ENCODE peak calls at places on chromosome 20, in four cellular contexts. R is GM12865, G is upper lobe of right lung, F is endothelial cell. M is an unnamed sample.

GRCh38 chr20:32872266-32872665 is 13.5 kb downstream of the EFCAB8 start:
- DNase-seq in R (no peak), G (no peak), F (no peak), M (peak; percentile 53)

GRCh38 chr20:46128310-46129151 is 10.4 kb downstream of the CD40 start:
- DNase-seq in R (no peak), G (no peak), F (peak; percentile 63), M (peak; percentile 87)

GRCh38 chr20:25237610-25238318 is 10.1 kb upstream of the PYGB start:
- DNase-seq in R (peak; percentile 18), G (no peak), F (no peak), M (peak; percentile 84)

GRCh38 chr20:51318058-51318960 is 224.2 kb downstream of the NFATC2 start:
- DNase-seq in R (peak; percentile 10), G (peak; percentile 74), F (peak; percentile 83), M (no peak)

GRCh38 chr20:37384683-37385174 is 38.8 kb downstream of the SRC start:
- DNase-seq in R (peak; percentile 81), G (peak; percentile 83), F (peak; percentile 84), M (peak; percentile 65)

GRCh38 chr20:44114755-44115044 is 72.3 kb downstream of the JPH2 start:
- DNase-seq in R (no peak), G (no peak), F (no peak), M (no peak)

GRCh38 chr20:56223352-56223751 is 25.2 kb upstream of the MC3R start:
- DNase-seq in R (no peak), G (no peak), F (no peak), M (no peak)

GRCh38 chr20:5000263-5001173 is 792 bp downstream of the SLC23A2 start:
- DNase-seq in R (no peak), G (peak; percentile 76), F (peak; percentile 15), M (no peak)

GRCh38 chr20:55583036-55583435 is 422.3 kb downstream of the CBLN4 start:
- DNase-seq in R (no peak), G (no peak), F (no peak), M (no peak)

GRCh38 chr20:50369225-50370035 is 140.8 kb upstream of the PTPN1 start:
- DNase-seq in R (no peak), G (peak; percentile 92), F (no peak), M (peak; percentile 72)

GRCh38 chr20:56986931-56987720 is 279.3 kb downstream of the BMP7 start:
- DNase-seq in R (no peak), G (no peak), F (no peak), M (no peak)

GRCh38 chr20:58251979-58252591 is 23.6 kb upstream of the ANKRD60 start:
- DNase-seq in R (no peak), G (no peak), F (no peak), M (no peak)

GRCh38 chr20:45055056-45055455 is 45.9 kb downstream of the KCNS1 start:
- DNase-seq in R (peak; percentile 59), G (no peak), F (no peak), M (no peak)

GRCh38 chr20:62439218-62439617 is 11.9 kb upstream of the RBBP8NL start:
- DNase-seq in R (peak; percentile 22), G (no peak), F (no peak), M (no peak)

GRCh38 chr20:38210741-38211140 is 45.7 kb upstream of the TGM2 start:
- DNase-seq in R (no peak), G (peak; percentile 38), F (no peak), M (peak; percentile 39)

GRCh38 chr20:33650111-33650752 is 11.9 kb upstream of the C20orf144 start:
- DNase-seq in R (no peak), G (no peak), F (no peak), M (no peak)

GRCh38 chr20:34091637-34092200 is 20.3 kb downstream of the EIF2S2 start:
- DNase-seq in R (no peak), G (no peak), F (no peak), M (no peak)

GRCh38 chr20:32050851-32051556 is 1.0 kb upstream of the HCK start:
- DNase-seq in R (peak; percentile 52), G (peak; percentile 77), F (no peak), M (no peak)

GRCh38 chr20:42979720-42980119 is 210.0 kb downstream of the PTPRT start:
- DNase-seq in R (no peak), G (no peak), F (no peak), M (no peak)

GRCh38 chr20:51732454-51732791 is 35.8 kb downstream of the ATP9A start:
- DNase-seq in R (no peak), G (no peak), F (no peak), M (no peak)

GRCh38 chr20:57557926-57558613 is 2.8 kb upstream of the PCK1 start:
- DNase-seq in R (no peak), G (no peak), F (no peak), M (no peak)

GRCh38 chr20:49676581-49677291 is 36.9 kb downstream of the B4GALT5 start:
- DNase-seq in R (peak; percentile 91), G (no peak), F (no peak), M (no peak)

GRCh38 chr20:63691711-63692435 is 4.6 kb upstream of the TNFRSF6B start:
- DNase-seq in R (no peak), G (no peak), F (no peak), M (no peak)

GRCh38 chr20:25233016-25233772 is 14.7 kb upstream of the PYGB start:
- DNase-seq in R (no peak), G (peak; percentile 86), F (no peak), M (peak; percentile 87)

GRCh38 chr20:9439806-9440205 is 74.6 kb upstream of the LAMP5 start:
- DNase-seq in R (no peak), G (no peak), F (no peak), M (no peak)

GRCh38 chr20:50980071-50980681 is 21.6 kb downstream of the MOCS3 start:
- DNase-seq in R (no peak), G (no peak), F (no peak), M (no peak)

GRCh38 chr20:16222859-16223411 is 350.3 kb downstream of the KIF16B start:
- DNase-seq in R (peak; percentile 18), G (no peak), F (no peak), M (no peak)

GRCh38 chr20:57782631-57783041 is 72.8 kb upstream of the PMEPA1 start:
- DNase-seq in R (no peak), G (no peak), F (no peak), M (no peak)

GRCh38 chr20:35561268-35561667 is 19.4 kb downstream of the ERGIC3 start:
- DNase-seq in R (peak; percentile 65), G (peak; percentile 66), F (peak; percentile 25), M (peak; percentile 39)
- TF ChIP-seq CTCF in R (peak; percentile 54), G (peak; percentile 33), F (no peak), M (peak; percentile 58)

GRCh38 chr20:6185268-6185667 is 62.4 kb upstream of the FERMT1 start:
- DNase-seq in R (no peak), G (no peak), F (no peak), M (no peak)
- TF ChIP-seq CTCF in R (peak; percentile 3), G (no peak), F (no peak), M (peak; percentile 29)

GRCh38 chr20:24112360-24112759 is 123.8 kb upstream of the GGTLC1 start:
- DNase-seq in R (no peak), G (no peak), F (no peak), M (no peak)
- TF ChIP-seq CTCF in R (no peak), G (no peak), F (no peak), M (no peak)

GRCh38 chr20:17571153-17571527 is 1.3 kb downstream of the DSTN start:
- DNase-seq in R (peak; percentile 41), G (no peak), F (no peak), M (no peak)

GRCh38 chr20:17571967-17572638 is 2.2 kb downstream of the DSTN start:
- DNase-seq in R (no peak), G (no peak), F (no peak), M (no peak)

GRCh38 chr20:17568972-17569471 is 853 bp upstream of the DSTN start:
- DNase-seq in R (no peak), G (peak; percentile 90), F (peak; percentile 78), M (peak; percentile 98)

GRCh38 chr20:17569616-17570346 is at the start of gene DSTN:
- DNase-seq in R (peak; percentile 89), G (peak; percentile 97), F (peak; percentile 94), M (peak; percentile 99)

DNA sequence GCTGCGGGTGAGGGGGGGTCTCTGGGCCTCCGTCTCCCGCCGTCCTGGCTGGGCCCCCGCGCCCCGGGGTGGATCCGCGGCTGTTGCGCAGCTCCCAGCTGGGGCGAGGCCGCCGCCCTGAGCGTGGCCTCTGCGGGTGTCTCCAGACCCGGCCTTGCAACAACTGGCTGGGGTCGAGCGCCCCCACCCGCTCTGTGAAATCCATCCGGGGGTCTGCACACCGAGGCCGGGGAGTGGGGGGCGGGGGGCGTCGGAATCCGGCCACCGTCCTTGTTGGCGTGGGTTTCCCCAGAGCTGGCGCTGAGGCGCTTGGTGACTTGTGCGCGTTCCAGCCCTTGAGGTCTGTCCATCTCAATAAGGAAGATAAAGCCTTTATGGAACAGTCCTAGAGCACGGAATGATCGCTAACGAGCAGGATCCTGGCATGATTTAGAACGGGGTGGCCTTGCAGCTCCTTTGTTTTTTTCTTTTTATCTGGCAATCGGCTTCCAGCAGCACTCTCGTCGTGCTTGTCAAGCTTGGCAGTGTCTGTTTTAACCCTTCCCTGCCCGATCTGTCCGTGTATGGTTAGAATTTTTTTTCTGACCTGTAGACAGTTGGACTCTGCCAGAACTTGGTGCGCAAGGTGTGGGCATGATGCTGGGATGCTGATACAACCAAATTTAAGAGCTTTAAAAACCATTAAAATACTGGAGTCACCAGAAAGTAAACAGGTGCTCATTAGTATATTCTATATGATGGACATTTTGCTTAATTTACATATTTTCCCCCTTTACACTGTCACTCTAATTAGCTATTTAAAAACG is 675 bp downstream of the DSTN start:
- DNase-seq in R (peak; percentile 22), G (peak; percentile 83), F (peak; percentile 56), M (no peak)
- TF ChIP-seq CTCF in R (no peak), G (no peak), F (no peak), M (peak; percentile 51)

DNA sequence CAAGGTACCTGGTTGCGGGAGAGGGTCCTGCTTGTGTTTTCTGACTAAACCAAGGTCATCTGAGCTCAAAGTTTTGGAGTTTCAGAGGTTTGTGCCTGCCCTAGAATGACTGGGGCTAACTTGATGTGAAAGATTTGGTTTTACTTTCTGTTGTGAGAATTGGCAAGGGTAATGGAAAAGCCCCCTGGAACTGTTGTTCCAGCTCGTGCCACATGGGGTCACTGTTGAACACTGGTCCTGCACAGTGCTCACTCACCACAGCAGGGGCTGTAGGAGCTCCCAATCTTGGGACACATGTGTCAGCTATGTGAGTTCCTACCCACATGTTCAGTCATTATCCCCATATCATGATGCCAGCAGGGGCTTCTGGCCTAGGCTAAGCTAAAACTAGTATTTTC is 6.5 kb downstream of the TGM6 start:
- DNase-seq in R (peak; percentile 76), G (no peak), F (peak; percentile 71), M (no peak)
- TF ChIP-seq CTCF in R (peak; percentile 57), G (peak; percentile 33), F (peak; percentile 74), M (peak; percentile 62)